ENCODE peak calls at places on chromosomes 5 and 9, in ten cellular contexts. U is cardiac fibroblast, B is dorsolateral prefrontal cortex, E is bronchial epithelial cell, A is fibroblast of pulmonary artery, R is GM12865, C is activated B cell treated with CpG ODN at 0.5 μM for 24 hours, Y is BJ, D is fibroblast of mammary gland, J is brain microvascular endothelial cell. G is an unnamed sample.

GRCh38 chr5:178624626-178625546 is 2.0 kb downstream of the CLK4 start:
- DNase-seq in U (peak; percentile 8), B (no peak), E (no peak), A (no peak), R (peak; percentile 7), C (no peak), Y (no peak), D (peak; percentile 53), J (no peak), G (peak; percentile 31)

GRCh38 chr9:34929506-34930102 is 28.5 kb upstream of the PHF24 start:
- DNase-seq in U (peak; percentile 25), B (peak; percentile 49), E (peak; percentile 29), A (peak; percentile 26), R (peak; percentile 47), C (no peak), Y (no peak), D (peak; percentile 22), J (peak; percentile 10), G (peak; percentile 40)

GRCh38 chr5:43232943-43233833 is 41.2 kb downstream of the NIM1K start:
- DNase-seq in U (no peak), B (no peak), E (no peak), A (no peak), R (no peak), C (no peak), Y (no peak), D (no peak), J (no peak), G (no peak)

GRCh38 chr5:158910782-158911692 is 188.7 kb downstream of the EBF1 start:
- DNase-seq in U (peak; percentile 11), B (no peak), E (peak; percentile 45), A (no peak), R (peak; percentile 72), C (no peak), Y (no peak), D (peak; percentile 76), J (peak; percentile 43), G (no peak)

GRCh38 chr9:129720865-129721545 is 31.8 kb downstream of the PTGES start:
- DNase-seq in U (no peak), B (no peak), E (no peak), A (no peak), R (no peak), C (no peak), Y (no peak), D (no peak), J (no peak), G (peak; percentile 41)

GRCh38 chr9:132003904-132004303 is 75.8 kb downstream of the MED27 start:
- DNase-seq in U (no peak), B (no peak), E (no peak), A (no peak), R (no peak), C (no peak), Y (no peak), D (no peak), J (no peak), G (no peak)

GRCh38 chr9:134378901-134379338 is 52.7 kb downstream of the RXRA start:
- DNase-seq in U (peak; percentile 64), B (no peak), E (peak; percentile 60), A (peak; percentile 42), R (no peak), C (no peak), Y (no peak), D (peak; percentile 31), J (peak; percentile 30), G (peak; percentile 91)

GRCh38 chr5:66213533-66213932 is 69.4 kb downstream of the SREK1 start:
- DNase-seq in U (no peak), B (no peak), E (no peak), A (no peak), R (no peak), C (no peak), Y (no peak), D (no peak), J (no peak), G (no peak)

GRCh38 chr9:136546697-136547481 is 1.0 kb upstream of the NOTCH1 start:
- DNase-seq in U (peak; percentile 79), B (peak; percentile 51), E (peak; percentile 38), A (peak; percentile 56), R (peak; percentile 69), C (peak; percentile 52), Y (no peak), D (peak; percentile 18), J (peak; percentile 6), G (peak; percentile 87)

GRCh38 chr9:133775951-133776905 is 38.1 kb upstream of the SARDH start:
- DNase-seq in U (no peak), B (no peak), E (no peak), A (no peak), R (no peak), C (no peak), Y (no peak), D (no peak), J (no peak), G (no peak)

GRCh38 chr9:738209-738915 is 103.1 kb upstream of the DMRT1 start:
- DNase-seq in U (peak; percentile 78), B (no peak), E (peak; percentile 97), A (peak; percentile 81), R (no peak), C (no peak), Y (peak; percentile 98), D (peak; percentile 95), J (peak; percentile 80), G (peak; percentile 83)

GRCh38 chr5:154385236-154385512 is 60.6 kb upstream of the SAP30L start:
- DNase-seq in U (peak; percentile 46), B (no peak), E (no peak), A (no peak), R (peak; percentile 66), C (peak; percentile 34), Y (no peak), D (no peak), J (no peak), G (no peak)

GRCh38 chr5:111892949-111893348 is 136.0 kb upstream of the NREP start:
- DNase-seq in U (peak; percentile 17), B (no peak), E (no peak), A (peak; percentile 33), R (no peak), C (no peak), Y (peak; percentile 19), D (peak; percentile 39), J (peak; percentile 5), G (no peak)

GRCh38 chr9:110432253-110432652 is 94.6 kb upstream of the TXNDC8 start:
- DNase-seq in U (peak; percentile 72), B (no peak), E (no peak), A (peak; percentile 75), R (no peak), C (no peak), Y (no peak), D (peak; percentile 65), J (peak; percentile 72), G (no peak)

GRCh38 chr9:13728121-13728520 is 448.6 kb upstream of the MPDZ start:
- DNase-seq in U (no peak), B (no peak), E (no peak), A (peak; percentile 36), R (no peak), C (no peak), Y (no peak), D (no peak), J (no peak), G (peak; percentile 9)

GRCh38 chr5:163976691-163977090 is 471.3 kb downstream of the MAT2B start:
- DNase-seq in U (no peak), B (no peak), E (peak; percentile 33), A (peak; percentile 48), R (no peak), C (no peak), Y (no peak), D (peak; percentile 33), J (no peak), G (no peak)

DNA sequence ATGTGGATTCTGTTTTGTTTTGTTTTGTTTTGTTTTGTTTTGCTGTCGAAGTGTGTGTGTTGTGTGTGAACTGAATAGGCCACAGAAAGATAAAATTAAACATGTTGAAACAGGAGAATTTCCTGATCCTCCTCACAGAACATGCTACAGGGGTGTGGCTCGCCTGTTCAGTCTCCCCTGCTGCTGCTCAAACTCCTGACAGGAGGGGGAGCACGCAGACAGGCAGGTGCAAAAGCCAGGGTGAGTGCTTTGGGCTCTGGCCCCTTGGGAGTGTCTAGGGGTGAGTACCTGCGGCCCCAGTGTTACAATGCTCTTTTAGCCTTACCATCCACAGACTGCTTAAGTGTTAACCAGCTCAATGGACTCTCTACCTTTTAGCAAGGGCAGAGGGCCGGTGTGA is 473.5 kb downstream of the MAT2B start:
- DNase-seq in U (no peak), B (no peak), E (peak; percentile 41), A (no peak), R (peak; percentile 43), C (no peak), Y (no peak), D (no peak), J (no peak), G (peak; percentile 29)
- TF ChIP-seq CTCF in U (no peak), B (no peak), E (peak; percentile 10), A (no peak), R (peak; percentile 27), C (no peak), Y (no peak), D (no peak), J (no peak), G (no peak)

GRCh38 chr5:96823060-96823459 is 15.3 kb upstream of the ERAP1 start:
- DNase-seq in U (no peak), B (no peak), E (no peak), A (no peak), R (no peak), C (no peak), Y (no peak), D (no peak), J (no peak), G (no peak)
- TF ChIP-seq CTCF in U (no peak), B (no peak), E (no peak), A (no peak), R (no peak), C (no peak), Y (no peak), D (no peak), J (no peak), G (no peak)

GRCh38 chr9:95810133-95810532 is 65.4 kb upstream of the ERCC6L2 start:
- DNase-seq in U (no peak), B (no peak), E (no peak), A (no peak), R (peak; percentile 14), C (no peak), Y (no peak), D (no peak), J (no peak), G (no peak)
- TF ChIP-seq CTCF in U (no peak), B (no peak), E (no peak), A (no peak), R (no peak), C (no peak), Y (no peak), D (no peak), J (no peak), G (no peak)

GRCh38 chr9:111696796-111697195 is 35.4 kb downstream of the GNG10 start:
- DNase-seq in U (no peak), B (no peak), E (no peak), A (no peak), R (no peak), C (no peak), Y (no peak), D (no peak), J (no peak), G (no peak)

DNA sequence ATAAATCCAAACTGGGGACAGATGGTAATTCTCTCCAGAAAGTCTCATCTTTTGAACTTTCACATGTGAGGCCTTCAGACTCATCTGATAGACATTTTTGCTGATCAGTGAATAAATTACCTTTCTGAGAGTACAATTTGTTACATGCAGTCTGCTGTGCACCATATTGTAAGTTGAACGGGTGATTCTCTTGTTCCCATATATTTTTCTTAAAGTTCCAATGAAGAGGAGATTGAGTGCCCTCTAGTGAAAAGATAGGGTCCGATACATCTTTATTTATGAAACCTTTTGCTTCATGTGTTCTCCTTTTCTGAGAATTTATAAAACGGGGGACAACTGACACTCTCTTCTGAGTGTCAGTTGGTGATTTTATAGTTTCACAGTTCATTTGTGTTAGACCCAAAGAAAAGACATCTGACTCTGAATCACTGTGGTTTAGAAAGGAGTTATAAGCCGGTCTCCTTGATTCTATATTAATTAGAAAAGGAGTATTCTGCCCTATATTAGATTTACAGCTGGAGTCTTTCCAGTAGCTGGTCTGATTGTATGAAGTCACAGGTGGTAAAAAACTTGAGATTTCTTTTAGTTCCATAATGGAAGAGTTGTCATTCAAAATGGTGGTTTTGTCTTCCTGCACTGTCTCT is 30.4 kb downstream of the GNG10 start:
- DNase-seq in U (peak; percentile 68), B (no peak), E (peak; percentile 54), A (peak; percentile 68), R (peak; percentile 46), C (no peak), Y (peak; percentile 16), D (peak; percentile 62), J (no peak), G (peak; percentile 52)
- TF ChIP-seq CTCF in U (peak; percentile 37), B (peak; percentile 60), E (peak; percentile 22), A (peak; percentile 51), R (peak; percentile 21), C (no peak), Y (peak; percentile 53), D (peak; percentile 48), J (peak; percentile 43), G (peak; percentile 29)